ENCODE peak calls at places on chromosomes 12 and 14, in five cellular contexts. One of them, this sample, is unnamed.

GRCh38 chr14:74619672-74620131 is 7.7 kb upstream of the LTBP2 start:
- DNase-seq in AG09319: peak; percentile 91
- DNase-seq in GM12865: no peak
- DNase-seq in nephron progenitor cell: no peak
- DNase-seq in GM06990: no peak
- DNase-seq in this sample: no peak

GRCh38 chr14:88231626-88232025 is 91.4 kb downstream of the KCNK10 start:
- DNase-seq in AG09319: no peak
- DNase-seq in GM12865: no peak
- DNase-seq in nephron progenitor cell: no peak
- DNase-seq in GM06990: no peak
- DNase-seq in this sample: no peak

GRCh38 chr12:55931780-55932545 is 1.0 kb downstream of the DGKA start:
- DNase-seq in AG09319: no peak
- DNase-seq in GM12865: peak; percentile 45
- DNase-seq in nephron progenitor cell: peak; percentile 73
- DNase-seq in GM06990: no peak
- DNase-seq in this sample: peak; percentile 76

GRCh38 chr14:29175706-29176105 is 409.1 kb downstream of the FOXG1 start:
- DNase-seq in AG09319: no peak
- DNase-seq in GM12865: no peak
- DNase-seq in nephron progenitor cell: no peak
- DNase-seq in GM06990: no peak
- DNase-seq in this sample: no peak

GRCh38 chr12:53065975-53066593 is 13.1 kb downstream of the SPRYD3 start:
- DNase-seq in AG09319: no peak
- DNase-seq in GM12865: peak; percentile 71
- DNase-seq in nephron progenitor cell: peak; percentile 83
- DNase-seq in GM06990: no peak
- DNase-seq in this sample: peak; percentile 84

GRCh38 chr12:68538722-68539614 is 71.7 kb upstream of the RAP1B start:
- DNase-seq in AG09319: no peak
- DNase-seq in GM12865: peak; percentile 56
- DNase-seq in nephron progenitor cell: no peak
- DNase-seq in GM06990: peak; percentile 40
- DNase-seq in this sample: peak; percentile 36

GRCh38 chr14:52131640-52132320 is 62.9 kb upstream of the NID2 start:
- DNase-seq in AG09319: peak; percentile 92
- DNase-seq in GM12865: peak; percentile 72
- DNase-seq in nephron progenitor cell: peak; percentile 78
- DNase-seq in GM06990: no peak
- DNase-seq in this sample: peak; percentile 64

GRCh38 chr14:63949696-63950095 is 96.9 kb downstream of the SYNE2 start:
- DNase-seq in AG09319: no peak
- DNase-seq in GM12865: no peak
- DNase-seq in nephron progenitor cell: no peak
- DNase-seq in GM06990: no peak
- DNase-seq in this sample: no peak

GRCh38 chr12:70744133-70744532 is 106.9 kb upstream of the PTPRB start:
- DNase-seq in AG09319: no peak
- DNase-seq in GM12865: no peak
- DNase-seq in nephron progenitor cell: no peak
- DNase-seq in GM06990: no peak
- DNase-seq in this sample: no peak

GRCh38 chr12:113853491-113853890 is 112.6 kb downstream of the RBM19 start:
- DNase-seq in AG09319: no peak
- DNase-seq in GM12865: no peak
- DNase-seq in nephron progenitor cell: no peak
- DNase-seq in GM06990: no peak
- DNase-seq in this sample: no peak

GRCh38 chr12:108825205-108825950 is 32.0 kb downstream of the SSH1 start:
- DNase-seq in AG09319: no peak
- DNase-seq in GM12865: peak; percentile 24
- DNase-seq in nephron progenitor cell: no peak
- DNase-seq in GM06990: no peak
- DNase-seq in this sample: peak; percentile 65

GRCh38 chr12:111034148-111034910 is 114.0 kb upstream of the MYL2 start:
- DNase-seq in AG09319: no peak
- DNase-seq in GM12865: no peak
- DNase-seq in nephron progenitor cell: peak; percentile 59
- DNase-seq in GM06990: peak; percentile 37
- DNase-seq in this sample: no peak

GRCh38 chr14:94971750-94972149 is 185.6 kb downstream of the DICER1 start:
- DNase-seq in AG09319: no peak
- DNase-seq in GM12865: no peak
- DNase-seq in nephron progenitor cell: no peak
- DNase-seq in GM06990: no peak
- DNase-seq in this sample: no peak

GRCh38 chr12:55607821-55608602 is 28.7 kb upstream of the OR10P1 start:
- DNase-seq in AG09319: no peak
- DNase-seq in GM12865: no peak
- DNase-seq in nephron progenitor cell: no peak
- DNase-seq in GM06990: no peak
- DNase-seq in this sample: no peak

GRCh38 chr14:88468396-88468795 is 82.9 kb downstream of the SPATA7 start:
- DNase-seq in AG09319: peak; percentile 64
- DNase-seq in GM12865: no peak
- DNase-seq in nephron progenitor cell: no peak
- DNase-seq in GM06990: no peak
- DNase-seq in this sample: no peak

GRCh38 chr12:92414383-92415065 is 268.9 kb upstream of the BTG1 start:
- DNase-seq in AG09319: no peak
- DNase-seq in GM12865: no peak
- DNase-seq in nephron progenitor cell: no peak
- DNase-seq in GM06990: no peak
- DNase-seq in this sample: no peak

GRCh38 chr12:93879476-93880376 is 202.6 kb downstream of the CRADD start:
- DNase-seq in AG09319: no peak
- DNase-seq in GM12865: no peak
- DNase-seq in nephron progenitor cell: no peak
- DNase-seq in GM06990: no peak
- DNase-seq in this sample: no peak

GRCh38 chr12:57906821-57907220 is 34.5 kb upstream of the ATP23 start:
- DNase-seq in AG09319: no peak
- DNase-seq in GM12865: no peak
- DNase-seq in nephron progenitor cell: no peak
- DNase-seq in GM06990: no peak
- DNase-seq in this sample: no peak

GRCh38 chr14:21999400-21999799 is 325.8 kb upstream of the OR4E1 start:
- DNase-seq in AG09319: no peak
- DNase-seq in GM12865: no peak
- DNase-seq in nephron progenitor cell: no peak
- DNase-seq in GM06990: no peak
- DNase-seq in this sample: no peak

GRCh38 chr12:29797565-29798360 is 14.0 kb upstream of the TMTC1 start:
- DNase-seq in AG09319: no peak
- DNase-seq in GM12865: no peak
- DNase-seq in nephron progenitor cell: no peak
- DNase-seq in GM06990: no peak
- DNase-seq in this sample: no peak

GRCh38 chr12:6829532-6830220 is 1.5 kb downstream of the P3H3 start:
- DNase-seq in AG09319: no peak
- DNase-seq in GM12865: no peak
- DNase-seq in nephron progenitor cell: no peak
- DNase-seq in GM06990: no peak
- DNase-seq in this sample: no peak

GRCh38 chr12:132292328-132293319 is 36.8 kb downstream of the GALNT9 start:
- DNase-seq in AG09319: no peak
- DNase-seq in GM12865: no peak
- DNase-seq in nephron progenitor cell: no peak
- DNase-seq in GM06990: no peak
- DNase-seq in this sample: no peak

GRCh38 chr14:20603813-20604212 is 12.6 kb upstream of the RNASE12 start:
- DNase-seq in AG09319: no peak
- DNase-seq in GM12865: no peak
- DNase-seq in nephron progenitor cell: no peak
- DNase-seq in GM06990: no peak
- DNase-seq in this sample: no peak

GRCh38 chr12:111715242-111715641 is 29.4 kb downstream of the ACAD10 start:
- DNase-seq in AG09319: no peak
- DNase-seq in GM12865: no peak
- DNase-seq in nephron progenitor cell: no peak
- DNase-seq in GM06990: no peak
- DNase-seq in this sample: no peak

GRCh38 chr12:89225401-89225800 is 126.9 kb downstream of the DUSP6 start:
- DNase-seq in AG09319: no peak
- DNase-seq in GM12865: peak; percentile 56
- DNase-seq in nephron progenitor cell: no peak
- DNase-seq in GM06990: peak; percentile 49
- DNase-seq in this sample: peak; percentile 37

GRCh38 chr12:45214739-45215418 is 1.0 kb upstream of the ANO6 start:
- DNase-seq in AG09319: no peak
- DNase-seq in GM12865: peak; percentile 43
- DNase-seq in nephron progenitor cell: no peak
- DNase-seq in GM06990: no peak
- DNase-seq in this sample: no peak

GRCh38 chr12:117139025-117139717 is 40.0 kb upstream of the TESC start:
- DNase-seq in AG09319: no peak
- DNase-seq in GM12865: no peak
- DNase-seq in nephron progenitor cell: no peak
- DNase-seq in GM06990: no peak
- DNase-seq in this sample: no peak

GRCh38 chr12:58148405-58148804 is 207.0 kb downstream of the ATP23 start:
- DNase-seq in AG09319: no peak
- DNase-seq in GM12865: no peak
- DNase-seq in nephron progenitor cell: no peak
- DNase-seq in GM06990: no peak
- DNase-seq in this sample: no peak

GRCh38 chr14:60573943-60574496 is 65.1 kb downstream of the SIX6 start:
- DNase-seq in AG09319: peak; percentile 82
- DNase-seq in GM12865: no peak
- DNase-seq in nephron progenitor cell: no peak
- DNase-seq in GM06990: no peak
- DNase-seq in this sample: no peak

GRCh38 chr12:26680724-26681455 is 152.1 kb downstream of the ITPR2 start:
- DNase-seq in AG09319: peak; percentile 8
- DNase-seq in GM12865: no peak
- DNase-seq in nephron progenitor cell: no peak
- DNase-seq in GM06990: no peak
- DNase-seq in this sample: no peak

DNA sequence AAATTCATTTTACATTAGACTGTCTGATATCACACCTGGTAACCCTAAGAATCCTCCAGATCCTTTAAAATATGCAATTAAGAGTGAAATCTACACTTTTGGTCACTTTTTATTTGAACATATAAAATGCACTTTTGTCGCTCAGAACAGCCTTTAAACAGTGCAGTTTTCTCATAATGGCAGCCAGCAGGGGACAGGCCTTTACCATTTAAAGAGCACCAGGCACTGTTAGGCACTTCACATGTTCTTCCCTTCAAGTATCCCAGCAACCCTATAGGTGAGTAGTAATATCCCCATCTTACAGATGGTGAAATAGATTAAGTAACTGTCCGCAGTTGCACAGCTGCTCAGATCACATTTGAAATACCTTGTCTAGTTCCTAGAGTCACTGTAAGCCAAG is 11.3 kb upstream of the SAMD4A start:
- DNase-seq in AG09319: no peak
- DNase-seq in GM12865: no peak
- DNase-seq in nephron progenitor cell: no peak
- DNase-seq in GM06990: no peak
- DNase-seq in this sample: no peak
- TF ChIP-seq CTCF in AG09319: peak; percentile 15
- TF ChIP-seq CTCF in GM12865: no peak
- TF ChIP-seq CTCF in nephron progenitor cell: no peak
- TF ChIP-seq CTCF in GM06990: no peak
- TF ChIP-seq CTCF in this sample: no peak

GRCh38 chr14:102209224-102209966 is 69.7 kb downstream of the WDR20 start:
- DNase-seq in AG09319: no peak
- DNase-seq in GM12865: no peak
- DNase-seq in nephron progenitor cell: peak; percentile 49
- DNase-seq in GM06990: no peak
- DNase-seq in this sample: no peak
- TF ChIP-seq CTCF in AG09319: peak; percentile 35
- TF ChIP-seq CTCF in GM12865: no peak
- TF ChIP-seq CTCF in nephron progenitor cell: peak; percentile 32
- TF ChIP-seq CTCF in GM06990: no peak
- TF ChIP-seq CTCF in this sample: no peak

GRCh38 chr14:57268161-57269067 is at the start of the genes AP5M1 and EXOC5:
- DNase-seq in AG09319: peak; percentile 64
- DNase-seq in GM12865: peak; percentile 97
- DNase-seq in nephron progenitor cell: peak; percentile 88
- DNase-seq in GM06990: peak; percentile 94
- DNase-seq in this sample: peak; percentile 89
- TF ChIP-seq CTCF in AG09319: no peak
- TF ChIP-seq CTCF in GM12865: peak; percentile 5
- TF ChIP-seq CTCF in nephron progenitor cell: no peak
- TF ChIP-seq CTCF in GM06990: no peak
- TF ChIP-seq CTCF in this sample: no peak

GRCh38 chr12:1644523-1645438 is 15.8 kb downstream of the WNT5B start:
- DNase-seq in AG09319: peak; percentile 51
- DNase-seq in GM12865: no peak
- DNase-seq in nephron progenitor cell: no peak
- DNase-seq in GM06990: no peak
- DNase-seq in this sample: no peak
- TF ChIP-seq CTCF in AG09319: no peak
- TF ChIP-seq CTCF in GM12865: no peak
- TF ChIP-seq CTCF in nephron progenitor cell: no peak
- TF ChIP-seq CTCF in GM06990: no peak
- TF ChIP-seq CTCF in this sample: no peak

DNA sequence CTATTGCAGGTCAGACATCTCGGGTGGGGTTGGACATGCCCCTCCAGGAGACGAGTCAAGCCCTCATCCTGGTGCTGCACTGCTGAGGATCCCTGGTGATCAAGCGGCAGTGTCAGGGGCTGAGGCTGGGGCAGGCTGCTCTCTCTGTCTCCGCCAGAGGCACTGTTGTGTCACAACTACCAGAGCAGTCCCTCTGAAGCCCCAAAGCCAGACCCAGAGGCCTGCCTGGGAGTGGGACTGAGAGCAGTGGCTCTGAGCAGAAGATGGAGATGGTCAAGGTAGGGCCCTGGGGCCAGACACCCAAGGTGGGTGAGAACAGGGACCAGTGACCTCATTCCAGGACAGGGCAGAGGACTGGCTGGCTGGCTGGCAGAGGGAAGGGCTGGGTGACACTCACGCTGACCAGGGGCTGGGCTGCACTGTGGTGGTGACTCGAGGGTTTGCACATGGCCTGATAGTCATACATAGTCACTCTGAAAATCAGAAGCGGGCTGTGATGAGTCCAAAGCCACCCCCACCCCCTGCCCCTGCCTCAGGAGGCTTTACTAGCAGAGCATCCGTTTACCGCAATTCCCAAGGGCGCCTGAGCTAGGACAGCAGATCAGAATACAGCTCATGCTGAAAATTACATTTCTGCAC is 19.6 kb upstream of the LRTM2 start:
- DNase-seq in AG09319: no peak
- DNase-seq in GM12865: peak; percentile 72
- DNase-seq in nephron progenitor cell: peak; percentile 51
- DNase-seq in GM06990: no peak
- DNase-seq in this sample: peak; percentile 71
- TF ChIP-seq CTCF in AG09319: peak; percentile 49
- TF ChIP-seq CTCF in GM12865: peak; percentile 71
- TF ChIP-seq CTCF in nephron progenitor cell: peak; percentile 47
- TF ChIP-seq CTCF in GM06990: peak; percentile 73
- TF ChIP-seq CTCF in this sample: peak; percentile 64